ENCODE peak calls at places on chromosomes 16 and 17, in four cellular contexts. X, I, A and C are unnamed samples. For H3K27me3 and H3K4me1, the result is how much of the 10 kb centered on the place peaks cover.

GRCh38 chr16:23650674-23651073 is 9.4 kb downstream of the DCTN5 start:
- DNase-seq in X (no peak), I (no peak), A (no peak), C (no peak)

GRCh38 chr17:72901098-72901497 is 191.4 kb downstream of the SLC39A11 start:
- DNase-seq in X (no peak), I (no peak), A (no peak), C (no peak)

GRCh38 chr16:75380870-75381269 is 52.4 kb downstream of the CFDP1 start:
- DNase-seq in X (no peak), I (no peak), A (no peak), C (no peak)

GRCh38 chr16:3737181-3737580 is 19.9 kb upstream of the TRAP1 start:
- DNase-seq in X (no peak), I (no peak), A (no peak), C (no peak)

GRCh38 chr17:82718986-82719685 is 2.6 kb downstream of the FN3KRP start:
- DNase-seq in X (no peak), I (no peak), A (no peak), C (no peak)

GRCh38 chr16:75402174-75402820 is 31.0 kb downstream of the CFDP1 start:
- DNase-seq in X (peak), I (no peak), A (no peak), C (no peak)

GRCh38 chr17:79683365-79683764 is 47.4 kb upstream of the ENPP7 start:
- DNase-seq in X (no peak), I (no peak), A (no peak), C (no peak)

GRCh38 chr17:42852351-42852750 is 1.4 kb downstream of the AOC3 start:
- DNase-seq in X (no peak), I (no peak), A (no peak), C (no peak)

GRCh38 chr17:15341385-15341849 is at the start of gene TEKT3:
- DNase-seq in X (peak), I (peak), A (peak), C (peak)

GRCh38 chr16:69924777-69925191 is 26.4 kb upstream of the CLEC18A start:
- DNase-seq in X (peak), I (peak), A (peak), C (peak)

GRCh38 chr17:40063034-40063765 is 435 bp downstream of the THRA start:
- DNase-seq in X (peak), I (peak), A (no peak), C (no peak)

GRCh38 chr16:27728691-27729090 is 178.7 kb downstream of the KATNIP start:
- DNase-seq in X (peak), I (no peak), A (no peak), C (no peak)

GRCh38 chr16:67399218-67399733 is 6.0 kb upstream of the TPPP3 start:
- DNase-seq in X (no peak), I (no peak), A (no peak), C (peak)

GRCh38 chr17:51500454-51500853 is 240.1 kb downstream of the UTP18 start:
- DNase-seq in X (no peak), I (no peak), A (no peak), C (no peak)

GRCh38 chr17:78717431-78717980 is 64.6 kb downstream of the CYTH1 start:
- DNase-seq in X (peak), I (no peak), A (no peak), C (no peak)

GRCh38 chr17:82878545-82878944 is 38.7 kb upstream of the ZNF750 start:
- DNase-seq in X (no peak), I (peak), A (no peak), C (no peak)

GRCh38 chr17:81553616-81554181 is 1.5 kb upstream of the FAAP100 start:
- DNase-seq in X (peak), I (no peak), A (no peak), C (no peak)

GRCh38 chr16:75333770-75334169 is 82.3 kb upstream of the BCAR1 start:
- DNase-seq in X (no peak), I (no peak), A (no peak), C (no peak)

GRCh38 chr16:78639775-78640174 is 540.3 kb downstream of the WWOX start:
- DNase-seq in X (no peak), I (no peak), A (no peak), C (no peak)

GRCh38 chr16:12551946-12552345 is 251.7 kb downstream of the CPPED1 start:
- DNase-seq in X (no peak), I (no peak), A (no peak), C (no peak)

GRCh38 chr16:58727796-58728568 is 6.1 kb downstream of the GOT2 start:
- DNase-seq in X (no peak), I (no peak), A (no peak), C (no peak)

GRCh38 chr17:68705331-68706166 is 104.4 kb upstream of the FAM20A start:
- DNase-seq in X (peak), I (no peak), A (no peak), C (no peak)

GRCh38 chr16:12723681-12724080 is 80.0 kb downstream of the CPPED1 start:
- DNase-seq in X (no peak), I (no peak), A (no peak), C (no peak)

GRCh38 chr17:7633093-7633492 is 3.2 kb downstream of the SHBG start:
- DNase-seq in X (no peak), I (no peak), A (no peak), C (no peak)

GRCh38 chr17:60358611-60359225 is 33.2 kb downstream of the USP32 start:
- DNase-seq in X (no peak), I (no peak), A (no peak), C (no peak)

GRCh38 chr17:58312021-58312630 is 16.5 kb downstream of the TSPOAP1 start:
- DNase-seq in X (no peak), I (no peak), A (no peak), C (no peak)

GRCh38 chr16:46756772-46757171 is 8.6 kb upstream of the MYLK3 start:
- DNase-seq in X (no peak), I (no peak), A (no peak), C (peak)

GRCh38 chr17:50627782-50628601 is 6.7 kb upstream of the ABCC3 start:
- DNase-seq in X (no peak), I (no peak), A (no peak), C (no peak)

GRCh38 chr17:76914937-76915336 is 46.7 kb downstream of the MGAT5B start:
- DNase-seq in X (no peak), I (no peak), A (no peak), C (no peak)

GRCh38 chr17:75515229-75515522 is 161 bp downstream of the CASKIN2 start:
- DNase-seq in X (peak), I (no peak), A (no peak), C (no peak)

GRCh38 chr17:77254961-77255741 is 114.4 kb downstream of the SEC14L1 start:
- DNase-seq in X (peak), I (no peak), A (no peak), C (no peak)

DNA sequence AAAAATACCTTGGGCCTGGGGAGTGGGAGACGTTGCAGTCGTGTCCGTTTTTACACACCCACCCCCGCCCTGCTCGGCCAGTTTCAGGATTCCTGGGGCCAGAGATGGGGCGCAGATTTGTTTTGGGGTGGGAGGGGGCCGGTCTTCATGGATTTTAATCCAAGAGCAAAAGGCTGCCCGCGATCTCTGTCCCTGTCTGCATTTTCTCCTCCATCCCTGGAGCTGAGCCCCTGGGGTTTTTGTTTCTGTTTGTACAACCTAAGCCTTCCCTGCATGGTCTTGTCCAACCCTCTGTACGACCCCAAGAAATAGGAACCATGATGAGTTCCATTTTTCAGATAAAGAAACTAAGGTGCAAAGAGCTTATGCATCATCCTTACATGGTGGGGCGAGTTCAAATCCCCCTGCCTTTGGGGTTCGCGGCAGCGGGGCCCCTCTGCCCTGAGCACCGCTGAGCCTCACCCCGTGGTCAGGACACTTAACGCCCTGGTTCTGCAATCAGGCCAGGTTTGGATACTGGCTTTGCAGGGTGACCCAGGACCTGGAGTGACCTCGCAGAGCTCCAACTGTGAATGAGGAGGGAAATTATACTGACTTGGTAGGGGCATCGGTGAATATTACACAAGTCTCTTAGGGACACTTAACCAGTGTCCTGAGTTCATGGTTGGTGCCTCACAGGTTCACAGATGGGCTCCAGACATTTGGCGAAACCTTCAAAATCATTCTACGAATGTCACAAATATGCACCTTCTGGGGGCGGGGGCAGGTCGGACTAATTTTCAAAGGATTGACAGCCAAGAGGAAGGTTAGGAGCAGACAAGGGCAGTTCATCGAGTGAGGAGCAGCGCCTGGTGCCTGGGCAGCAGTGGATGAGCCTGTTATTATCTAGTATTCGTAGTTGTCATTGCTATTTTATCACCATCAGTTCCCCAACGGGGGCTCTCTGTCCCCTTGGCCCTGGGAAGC is 4.1 kb upstream of the FOXF1 start:
- DNase-seq in X (no peak), I (no peak), A (no peak), C (no peak)
- H3K27me3 ChIP-seq in X (half or more), I (half or more), A (half or more), C (half or more)

GRCh38 chr16:62576636-62577035 is 540.4 kb upstream of the CDH8 start:
- DNase-seq in X (no peak), I (no peak), A (no peak), C (no peak)
- H3K27ac ChIP-seq in X (no peak), I (no peak), A (no peak), C (no peak)

GRCh38 chr17:57286372-57287105 is 30.2 kb downstream of the MSI2 start:
- DNase-seq in X (no peak), I (no peak), A (no peak), C (no peak)
- H3K4me1 ChIP-seq in X (under half), I (half or more), A (under half), C (under half)

GRCh38 chr17:38604479-38605229 is 1.1 kb downstream of the SRCIN1 start:
- DNase-seq in X (no peak), I (no peak), A (no peak), C (no peak)
- H3K27me3 ChIP-seq in X (under half), I (half or more), A (half or more), C (half or more)

GRCh38 chr17:44432254-44433157 is 43.1 kb upstream of the ITGA2B start:
- DNase-seq in X (no peak), I (no peak), A (no peak), C (no peak)
- H3K27ac ChIP-seq in X (no peak), I (no peak), A (no peak), C (no peak)

DNA sequence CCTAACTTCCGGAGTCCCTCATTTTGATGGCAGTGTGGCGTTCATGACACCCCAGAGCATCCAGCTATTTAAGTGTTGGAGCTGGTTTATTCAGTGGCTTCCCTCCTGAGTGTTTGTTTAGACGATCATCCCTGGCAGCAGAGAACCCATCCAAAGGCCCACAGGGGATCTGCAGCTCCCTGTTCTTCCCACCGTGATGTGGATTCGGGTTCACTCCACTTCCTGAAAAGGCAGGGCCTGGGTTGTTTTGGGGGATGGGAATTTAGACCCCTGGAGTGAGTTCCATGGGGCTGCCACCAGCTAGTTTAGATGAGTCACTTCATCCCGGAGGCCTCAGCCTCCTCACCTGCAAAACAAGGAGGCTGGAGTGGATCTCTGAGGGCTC is 2.3 kb downstream of the KSR1 start:
- DNase-seq in X (no peak), I (no peak), A (no peak), C (no peak)
- H3K4me1 ChIP-seq in X (under half), I (half or more), A (half or more), C (under half)

GRCh38 chr17:48715496-48716399 is 6.6 kb downstream of the PRAC1 start:
- DNase-seq in X (no peak), I (no peak), A (no peak), C (no peak)
- H3K27me3 ChIP-seq in X (under half), I (half or more), A (half or more), C (half or more)

DNA sequence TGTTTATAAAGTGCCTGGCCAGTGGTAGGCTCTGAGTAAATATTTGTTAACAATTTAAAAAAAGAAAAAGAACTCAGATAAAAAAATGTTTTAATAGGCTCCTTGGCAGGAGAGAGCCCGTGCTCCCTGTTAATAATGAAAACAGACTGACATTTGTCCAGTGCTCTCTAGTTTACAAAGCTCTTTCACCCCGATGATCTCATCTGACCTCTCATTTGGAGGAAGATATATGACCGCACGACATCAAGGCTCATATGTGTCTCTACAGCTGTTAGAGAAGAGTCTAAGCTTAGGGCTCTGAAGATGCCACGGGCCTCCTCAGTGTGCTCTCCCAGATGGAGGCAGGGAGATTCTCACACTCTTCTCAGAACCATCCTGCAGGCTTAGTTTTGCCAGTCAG is 280.8 kb upstream of the IRX5 start:
- DNase-seq in X (no peak), I (no peak), A (no peak), C (no peak)
- H3K27ac ChIP-seq in X (no peak), I (no peak), A (no peak), C (no peak)

GRCh38 chr17:48107137-48108055 is at the start of gene SNX11:
- DNase-seq in X (peak), I (peak), A (peak), C (peak)
- H3K4me1 ChIP-seq in X (under half), I (under half), A (under half), C (under half)

GRCh38 chr16:89201467-89202377 is 1.4 kb upstream of the SLC22A31 start:
- DNase-seq in X (peak), I (peak), A (no peak), C (peak)

GRCh38 chr16:89198417-89199240 is 1.7 kb downstream of the SLC22A31 start:
- DNase-seq in X (no peak), I (no peak), A (no peak), C (no peak)

GRCh38 chr16:89199241-89200123 is 855 bp downstream of the SLC22A31 start:
- DNase-seq in X (no peak), I (no peak), A (no peak), C (no peak)

GRCh38 chr16:89200850-89201466 is 621 bp upstream of the SLC22A31 start:
- DNase-seq in X (no peak), I (no peak), A (no peak), C (no peak)

GRCh38 chr16:89200124-89200849 is at the start of gene SLC22A31:
- DNase-seq in X (no peak), I (no peak), A (no peak), C (no peak)
- H3K27me3 ChIP-seq in X (under half), I (half or more), A (half or more), C (half or more)